ENCODE peak calls at places on chromosomes 12 and 14, in six cellular contexts. Z, K, A, C, T and R are unnamed samples.
A peak's percentile ranks its signal among the peaks of the same experiment; 100 is the strongest.

GRCh38 chr12:85301054-85301453 is 21.0 kb downstream of the ALX1 start:
- DNase-seq in Z (no peak), K (no peak), A (no peak), C (no peak), T (no peak), R (no peak)

GRCh38 chr14:69154779-69155178 is 1.9 kb upstream of the DCAF5 start:
- DNase-seq in Z (peak; percentile 14), K (no peak), A (no peak), C (no peak), T (peak; percentile 38), R (no peak)

GRCh38 chr12:116050266-116050665 is 227.2 kb downstream of the MED13L start:
- DNase-seq in Z (no peak), K (no peak), A (no peak), C (no peak), T (no peak), R (no peak)

GRCh38 chr12:49038291-49038955 is 19.8 kb upstream of the PRKAG1 start:
- DNase-seq in Z (no peak), K (no peak), A (no peak), C (no peak), T (no peak), R (no peak)

GRCh38 chr12:89752331-89752730 is 43.7 kb upstream of the ATP2B1 start:
- DNase-seq in Z (no peak), K (no peak), A (no peak), C (no peak), T (no peak), R (no peak)

GRCh38 chr12:108332791-108333382 is 6.2 kb downstream of the CMKLR1 start:
- DNase-seq in Z (no peak), K (peak; percentile 34), A (no peak), C (no peak), T (no peak), R (no peak)

GRCh38 chr12:42504049-42504448 is 85.5 kb downstream of the PRICKLE1 start:
- DNase-seq in Z (peak; percentile 28), K (no peak), A (no peak), C (no peak), T (no peak), R (no peak)

GRCh38 chr12:110869035-110869434 is 22.2 kb downstream of the CCDC63 start:
- DNase-seq in Z (no peak), K (no peak), A (no peak), C (no peak), T (no peak), R (no peak)

GRCh38 chr12:48016373-48017020 is 12.2 kb upstream of the COL2A1 start:
- DNase-seq in Z (no peak), K (no peak), A (no peak), C (no peak), T (no peak), R (no peak)

GRCh38 chr12:123942277-123942653 is 30.4 kb downstream of the CCDC92 start:
- DNase-seq in Z (peak; percentile 93), K (peak; percentile 46), A (peak; percentile 24), C (no peak), T (no peak), R (no peak)

GRCh38 chr12:102950950-102951490 is 6.5 kb upstream of the ASCL1 start:
- DNase-seq in Z (no peak), K (no peak), A (no peak), C (no peak), T (peak; percentile 22), R (no peak)

GRCh38 chr14:26719514-26719913 is 121.7 kb upstream of the NOVA1 start:
- DNase-seq in Z (peak; percentile 77), K (no peak), A (no peak), C (no peak), T (no peak), R (no peak)

GRCh38 chr14:75229923-75230792 is 48.5 kb upstream of the FOS start:
- DNase-seq in Z (peak; percentile 74), K (no peak), A (no peak), C (no peak), T (peak; percentile 45), R (no peak)

GRCh38 chr12:40208707-40209106 is 16.1 kb upstream of the LRRK2 start:
- DNase-seq in Z (no peak), K (no peak), A (no peak), C (no peak), T (no peak), R (no peak)

GRCh38 chr14:97298331-97298730 is 501.1 kb downstream of the VRK1 start:
- DNase-seq in Z (no peak), K (no peak), A (no peak), C (no peak), T (peak; percentile 30), R (no peak)

GRCh38 chr14:69086537-69086936 is 66.4 kb downstream of the DCAF5 start:
- DNase-seq in Z (no peak), K (no peak), A (no peak), C (no peak), T (no peak), R (no peak)

GRCh38 chr12:114447274-114447716 is 41.4 kb upstream of the TBX5 start:
- DNase-seq in Z (no peak), K (no peak), A (no peak), C (no peak), T (peak; percentile 58), R (no peak)

GRCh38 chr14:47715330-47715729 is 39.9 kb upstream of the MDGA2 start:
- DNase-seq in Z (peak; percentile 18), K (no peak), A (no peak), C (no peak), T (no peak), R (no peak)

GRCh38 chr14:67010602-67011001 is 178.6 kb upstream of the GARIN2 start:
- DNase-seq in Z (no peak), K (no peak), A (no peak), C (no peak), T (no peak), R (no peak)

GRCh38 chr14:68397371-68397779 is 395.5 kb downstream of the ZFP36L1 start:
- DNase-seq in Z (no peak), K (no peak), A (no peak), C (no peak), T (no peak), R (no peak)

GRCh38 chr12:117907108-117907689 is 61.6 kb downstream of the KSR2 start:
- DNase-seq in Z (no peak), K (no peak), A (no peak), C (no peak), T (no peak), R (no peak)

GRCh38 chr12:120286768-120287490 is 4.8 kb downstream of the RNU4-2 start:
- DNase-seq in Z (no peak), K (no peak), A (no peak), C (no peak), T (no peak), R (no peak)

GRCh38 chr12:42364692-42365091 is 38.7 kb downstream of the PPHLN1 start:
- DNase-seq in Z (no peak), K (no peak), A (no peak), C (no peak), T (peak; percentile 5), R (no peak)

GRCh38 chr14:29243355-29243754 is 476.8 kb downstream of the FOXG1 start:
- DNase-seq in Z (peak; percentile 81), K (no peak), A (no peak), C (no peak), T (no peak), R (no peak)

GRCh38 chr12:72330291-72330690 is 58.1 kb downstream of the TRHDE start:
- DNase-seq in Z (no peak), K (peak; percentile 54), A (peak; percentile 47), C (no peak), T (peak; percentile 70), R (no peak)

GRCh38 chr12:72330784-72331183 is 58.6 kb downstream of the TRHDE start:
- DNase-seq in Z (no peak), K (no peak), A (no peak), C (no peak), T (no peak), R (no peak)
- TF ChIP-seq CTCF in Z (no peak), K (no peak), A (no peak), C (no peak), T (no peak), R (no peak)

GRCh38 chr12:32402170-32402569 is 2.8 kb downstream of the FGD4 start:
- DNase-seq in Z (no peak), K (no peak), A (no peak), C (no peak), T (no peak), R (no peak)
- TF ChIP-seq CTCF in Z (no peak), K (no peak), A (no peak), C (no peak), T (no peak), R (no peak)

DNA sequence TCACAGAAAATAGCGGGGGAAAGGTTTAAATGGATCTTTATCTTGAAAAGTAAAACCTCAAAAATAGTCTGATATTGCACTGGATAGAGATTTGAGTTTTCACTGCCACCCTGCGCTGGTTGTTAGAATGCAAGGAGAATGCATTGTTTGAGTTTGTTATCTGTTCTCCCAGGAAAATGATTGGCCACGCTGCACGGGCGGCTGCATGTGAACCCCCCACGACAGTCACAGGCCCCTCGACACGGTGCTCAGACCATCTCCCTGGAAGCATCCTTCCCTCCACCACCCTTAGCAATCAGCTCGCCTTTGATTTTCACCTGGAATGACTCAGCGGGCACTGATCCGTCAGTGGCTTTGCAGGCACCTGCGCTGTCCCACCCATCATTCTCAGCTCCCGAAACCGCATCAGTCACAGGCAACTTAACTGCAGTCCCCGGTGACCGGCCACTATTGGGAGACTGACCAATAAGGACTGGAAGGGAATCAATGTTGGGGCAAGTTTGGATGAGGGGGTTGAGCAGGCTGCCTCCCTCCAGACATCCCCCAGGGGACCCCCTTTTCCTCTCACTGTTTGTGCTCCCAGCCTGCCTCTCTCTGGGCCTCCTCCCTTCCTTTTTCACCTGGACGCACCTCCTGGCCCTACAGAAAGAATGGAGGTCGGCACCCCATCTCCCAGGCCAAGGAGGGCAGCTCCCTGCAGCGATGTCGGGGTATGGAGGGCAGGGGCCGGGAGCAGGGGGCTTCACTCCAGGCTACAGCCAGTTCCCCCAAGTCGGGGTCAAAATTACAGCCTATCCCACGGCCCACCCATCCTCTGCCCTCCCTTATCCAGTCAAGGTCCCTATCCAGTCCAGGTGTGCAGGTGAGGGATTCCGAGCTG is 28.5 kb upstream of the C14orf180 start:
- DNase-seq in Z (no peak), K (no peak), A (no peak), C (no peak), T (no peak), R (peak; percentile 1)
- TF ChIP-seq CTCF in Z (no peak), K (no peak), A (no peak), C (no peak), T (no peak), R (no peak)

DNA sequence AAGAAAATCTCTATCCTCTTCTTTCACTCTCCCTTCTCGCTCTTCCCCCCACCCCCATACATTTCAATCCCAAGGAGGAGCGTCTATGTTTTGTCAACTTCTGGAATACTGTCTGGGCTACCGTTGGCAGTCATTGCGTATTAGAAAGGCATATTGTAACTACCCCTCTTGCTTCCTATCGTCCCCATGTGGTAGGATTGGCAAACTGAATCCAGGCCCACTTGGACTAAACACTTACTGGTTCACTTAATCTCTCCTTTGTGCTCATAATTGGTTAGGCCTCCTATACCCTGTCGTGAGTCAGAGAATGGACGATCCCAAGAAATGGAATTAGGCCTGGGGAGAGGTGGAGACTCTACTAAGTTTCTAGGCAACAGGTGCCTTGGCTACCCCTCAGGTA is 68.8 kb upstream of the SLC8A3 start:
- DNase-seq in Z (no peak), K (no peak), A (no peak), C (no peak), T (peak; percentile 36), R (no peak)
- TF ChIP-seq CTCF in Z (no peak), K (no peak), A (peak; percentile 18), C (peak; percentile 46), T (peak; percentile 50), R (no peak)

DNA sequence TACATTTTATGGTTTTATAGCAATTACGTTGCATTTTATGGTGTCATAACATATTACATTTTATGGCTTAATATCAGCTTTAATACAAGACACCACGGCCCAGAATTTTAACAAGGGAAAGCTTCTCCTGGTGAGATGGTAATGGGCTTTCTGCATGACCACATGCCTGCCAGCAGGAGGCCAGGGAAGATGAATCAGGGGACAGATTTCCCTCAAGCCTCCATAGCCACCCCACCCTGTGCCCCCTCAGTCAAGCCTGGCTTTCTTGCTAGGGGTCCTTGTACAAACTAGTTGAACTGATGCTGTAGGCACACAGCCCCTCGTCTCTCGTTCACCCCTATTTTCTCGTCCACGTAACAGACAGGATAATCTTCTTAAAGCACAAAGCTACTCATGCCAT is 56.6 kb downstream of the HSPB8 start:
- DNase-seq in Z (no peak), K (no peak), A (no peak), C (no peak), T (peak; percentile 42), R (no peak)
- TF ChIP-seq CTCF in Z (peak; percentile 5), K (no peak), A (no peak), C (peak; percentile 48), T (peak; percentile 53), R (no peak)